ENCODE peak calls at places on chromosomes 11 and 22, in four cellular contexts. O, S, I and D are unnamed samples.

GRCh38 chr22:17379939-17380710 is 10.9 kb downstream of the CECR2 start:
- DNase-seq in O (no peak), S (no peak), I (no peak), D (no peak)

GRCh38 chr22:24803064-24803542 is 2.9 kb upstream of the SGSM1 start:
- DNase-seq in O (peak), S (peak), I (peak), D (peak)

GRCh38 chr22:23187201-23187600 is 6.9 kb downstream of the BCR start:
- DNase-seq in O (no peak), S (no peak), I (no peak), D (no peak)

GRCh38 chr11:36073411-36074203 is 129.7 kb downstream of the LDLRAD3 start:
- DNase-seq in O (no peak), S (no peak), I (peak), D (no peak)

GRCh38 chr22:29476116-29476515 is 3.9 kb upstream of the NEFH start:
- DNase-seq in O (no peak), S (no peak), I (peak), D (no peak)

GRCh38 chr22:37423283-37423682 is 4.0 kb downstream of the ELFN2 start:
- DNase-seq in O (no peak), S (no peak), I (no peak), D (no peak)

GRCh38 chr11:94449437-94449836 is 44.2 kb downstream of the MRE11 start:
- DNase-seq in O (no peak), S (peak), I (no peak), D (no peak)

GRCh38 chr22:49113758-49114157 is 713.9 kb downstream of the BRD1 start:
- DNase-seq in O (no peak), S (no peak), I (no peak), D (no peak)